ENCODE peak calls at places on chromosomes 4 and X, in six cellular contexts. B is GM12878, M is HepG2, A is GM12892, J is K562, Z is H1. T is an unnamed sample.

GRCh38 chrX:100944601-100945000 is 15.9 kb upstream of the XKRX start:
- DNase-seq in B (no peak), J (no peak), M (no peak), A (no peak), Z (no peak), T (no peak)

GRCh38 chr4:16083217-16084191 is at the start of gene PROM1:
- DNase-seq in Z (peak; percentile 76), M (peak; percentile 3), A (peak; percentile 9), B (no peak), J (no peak), T (no peak)

GRCh38 chr4:153506972-153507678 is 41.0 kb downstream of the TMEM131L start:
- DNase-seq in Z (no peak), B (no peak), M (no peak), A (no peak), J (no peak), T (no peak)

GRCh38 chrX:119605739-119606507 is at the start of gene NKRF:
- DNase-seq in A (peak; percentile 60), B (peak; percentile 78), M (peak; percentile 82), Z (peak; percentile 89), J (peak; percentile 83), T (peak; percentile 54)

GRCh38 chr4:173761236-173761635 is 231.2 kb upstream of the HAND2 start:
- DNase-seq in A (no peak), B (no peak), J (no peak), M (no peak), Z (no peak), T (no peak)

GRCh38 chr4:96315815-96316214 is 475.9 kb downstream of the PDHA2 start:
- DNase-seq in A (no peak), J (no peak), B (no peak), Z (no peak), M (no peak), T (no peak)

GRCh38 chr4:155828628-155829027 is 37.4 kb downstream of the ASIC5 start:
- DNase-seq in J (no peak), M (no peak), Z (no peak), B (no peak), A (no peak), T (no peak)

GRCh38 chr4:2714071-2714770 is 41.9 kb downstream of the TNIP2 start:
- DNase-seq in B (no peak), J (no peak), M (no peak), A (no peak), Z (no peak), T (no peak)

GRCh38 chrX:3256868-3257267 is 89.6 kb downstream of the MXRA5 start:
- DNase-seq in Z (no peak), B (no peak), A (no peak), M (no peak), J (no peak), T (no peak)

GRCh38 chrX:125778256-125778655 is 387.8 kb downstream of the DCAF12L2 start:
- DNase-seq in J (no peak), B (no peak), M (no peak), A (no peak), Z (no peak), T (no peak)

GRCh38 chr4:159009521-159009920 is 93.4 kb upstream of the RAPGEF2 start:
- DNase-seq in M (no peak), Z (no peak), J (no peak), B (no peak), A (no peak), T (no peak)

GRCh38 chr4:79027656-79028055 is 88.4 kb upstream of the PAQR3 start:
- DNase-seq in M (no peak), J (no peak), Z (no peak), B (no peak), A (no peak), T (no peak)

GRCh38 chrX:130174051-130174704 is 2.4 kb downstream of the RAB33A start:
- DNase-seq in A (no peak), Z (no peak), B (no peak), M (no peak), J (peak; percentile 17), T (no peak)

GRCh38 chr4:38743866-38744265 is 38.9 kb downstream of the TLR10 start:
- DNase-seq in A (no peak), B (no peak), M (no peak), Z (no peak), J (no peak), T (no peak)

GRCh38 chr4:28093071-28093470 is 1232.4 kb downstream of the STIM2 start:
- DNase-seq in A (no peak), J (no peak), Z (no peak), M (no peak), B (no peak), T (no peak)

GRCh38 chr4:42562016-42562415 is 94.9 kb downstream of the ATP8A1 start:
- DNase-seq in J (no peak), M (no peak), B (no peak), A (no peak), Z (no peak), T (no peak)

GRCh38 chr4:142402156-142402555 is 443.9 kb downstream of the INPP4B start:
- DNase-seq in M (no peak), J (no peak), A (no peak), Z (no peak), B (no peak), T (no peak)

GRCh38 chr4:61984260-61984909 is 784.3 kb downstream of the ADGRL3 start:
- DNase-seq in M (no peak), J (no peak), B (no peak), A (no peak), Z (no peak), T (no peak)

GRCh38 chr4:147207941-147208340 is 262.3 kb upstream of the TTC29 start:
- DNase-seq in Z (no peak), M (no peak), B (no peak), A (no peak), J (no peak), T (no peak)

GRCh38 chrX:2697306-2697705 is 6.2 kb downstream of the CD99 start:
- DNase-seq in J (no peak), Z (no peak), M (no peak), A (no peak), B (no peak), T (no peak)

GRCh38 chr4:8657381-8657776 is 64.8 kb downstream of the CPZ start:
- DNase-seq in J (no peak), M (no peak), A (no peak), Z (no peak), B (no peak), T (no peak)

GRCh38 chr4:154622598-154622997 is 10.1 kb upstream of the FGG start:
- DNase-seq in M (peak; percentile 66), A (no peak), B (no peak), Z (no peak), J (peak; percentile 58), T (peak; percentile 12)

GRCh38 chrX:135596495-135596894 is 76.0 kb downstream of the INTS6L start:
- DNase-seq in Z (peak; percentile 55), A (peak; percentile 10), J (peak; percentile 52), M (peak; percentile 2), B (no peak), T (peak; percentile 9)

GRCh38 chrX:135595543-135595942 is 75.1 kb downstream of the INTS6L start:
- DNase-seq in Z (no peak), M (no peak), A (no peak), J (no peak), B (no peak), T (no peak)

DNA sequence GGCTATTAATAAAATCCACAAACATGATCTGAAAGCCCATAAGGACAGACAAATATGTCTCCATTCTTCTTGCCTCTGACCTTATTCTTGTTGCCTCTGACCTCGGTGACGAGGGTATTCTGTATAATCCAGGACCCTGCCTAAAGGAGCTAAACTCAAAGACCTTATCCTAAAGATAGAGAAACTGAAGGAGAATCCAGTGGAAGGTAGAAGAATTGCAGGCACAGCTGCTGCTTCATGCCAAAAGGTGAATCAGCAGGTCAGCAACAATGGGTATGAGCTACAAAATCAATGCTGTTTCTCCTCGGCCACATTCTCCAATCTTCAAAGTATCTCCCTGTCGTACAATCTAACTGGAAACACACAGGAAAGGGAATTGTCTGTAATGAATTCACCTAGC is 71.4 kb downstream of the INTS6L start:
- DNase-seq in A (no peak), J (no peak), M (no peak), B (no peak), Z (no peak), T (no peak)
- TF ChIP-seq POLR2A in A (no peak), J (no peak), M (no peak), B (no peak), Z (no peak), T (no peak)

GRCh38 chr4:83922419-83922818 is 386.5 kb downstream of the GPAT3 start:
- DNase-seq in A (no peak), J (no peak), Z (no peak), B (no peak), M (no peak), T (no peak)
- TF ChIP-seq POLR2AphosphoS5 in A (no peak), J (no peak), Z (no peak), B (no peak), M (no peak), T (no peak)

GRCh38 chrX:22276781-22277180 is 4.1 kb downstream of the CBLL2 start:
- DNase-seq in B (no peak), A (no peak), M (no peak), J (no peak), Z (no peak), T (no peak)

GRCh38 chrX:22273714-22274317 is 1.1 kb downstream of the CBLL2 start:
- DNase-seq in A (no peak), B (no peak), Z (no peak), J (no peak), M (no peak), T (no peak)

GRCh38 chrX:22278375-22278774 is 5.7 kb downstream of the CBLL2 start:
- DNase-seq in Z (no peak), M (no peak), J (no peak), B (no peak), A (no peak), T (no peak)

DNA sequence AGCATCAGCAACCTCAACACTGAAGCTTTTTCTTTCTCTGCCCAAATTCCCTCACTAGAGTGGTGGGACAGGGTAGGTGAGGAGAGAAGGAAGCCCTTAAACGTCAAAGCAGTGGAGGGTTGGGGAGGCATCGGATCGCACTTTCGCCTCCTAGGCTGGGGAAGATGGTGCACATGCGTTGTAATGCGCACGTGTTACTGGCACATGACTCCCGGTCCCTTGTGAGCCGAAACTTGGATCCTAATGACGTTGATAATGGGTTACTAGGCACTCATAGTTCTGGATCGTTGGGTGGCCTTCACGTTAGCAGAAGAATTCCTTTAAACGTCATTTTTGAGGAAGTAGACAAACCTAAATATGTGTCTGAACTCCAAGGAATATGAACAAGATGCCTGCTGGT is at the start of gene CBLL2:
- DNase-seq in B (no peak), Z (no peak), M (no peak), J (no peak), A (no peak), T (no peak)
- TF ChIP-seq TAF1 in B (no peak), Z (no peak), M (no peak), J (no peak), A (no peak), T (no peak)

DNA sequence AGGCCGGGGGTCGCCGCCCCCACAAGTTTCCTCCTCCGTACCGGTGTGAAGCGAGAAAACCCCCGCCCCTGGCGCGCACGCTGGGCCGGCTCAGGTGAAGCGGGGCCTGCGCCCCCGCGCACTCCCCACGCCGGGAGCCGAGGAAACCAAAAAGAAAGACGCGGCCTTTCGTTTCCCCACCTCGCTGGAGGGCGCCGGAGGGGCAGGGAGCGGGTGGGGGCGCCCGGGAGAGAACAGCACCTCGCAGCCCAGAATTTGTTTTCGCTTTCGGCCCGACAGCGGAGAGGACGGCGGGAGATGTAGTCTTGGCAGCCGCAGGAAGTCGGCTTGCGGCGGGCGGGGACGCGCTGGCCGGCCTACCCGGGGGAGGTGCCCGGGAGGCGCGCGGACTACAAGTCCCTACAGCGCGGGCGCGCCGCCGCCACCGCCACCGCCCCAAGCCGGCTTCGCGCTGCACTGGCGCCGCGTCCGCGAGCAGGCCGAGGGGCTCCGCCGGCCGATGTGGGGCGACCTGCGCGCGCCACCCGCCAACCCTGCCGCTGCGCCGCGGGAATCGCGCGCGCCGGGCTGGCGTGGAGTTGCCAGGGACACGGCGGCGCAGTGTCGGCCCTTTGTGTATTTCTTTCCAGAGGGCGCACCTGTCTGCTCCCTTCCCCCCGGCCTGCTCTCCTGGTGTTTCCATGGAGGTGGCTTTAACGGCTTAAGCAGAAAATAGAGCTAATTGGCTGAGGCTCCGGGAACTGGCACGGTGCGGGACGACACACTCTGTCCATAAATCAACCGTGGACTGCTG is at the start of gene OTUD4:
- DNase-seq in M (peak; percentile 87), A (peak; percentile 70), Z (peak; percentile 90), J (peak; percentile 89), B (peak; percentile 79), T (peak; percentile 74)
- TF ChIP-seq POLR2A in M (peak; percentile 50), A (peak; percentile 62), Z (no peak), J (peak; percentile 79), B (peak; percentile 80), T (no peak)